ENCODE peak calls at places on chromosome 5, in six cellular contexts. X, V, J, R, Q and L are unnamed samples.

GRCh38 chr5:170552486-170553122 is 48.8 kb downstream of the KCNIP1 start:
- DNase-seq in V (peak; percentile 90), X (peak; percentile 42), Q (peak; percentile 78), R (peak; percentile 5), J (no peak), L (no peak)

GRCh38 chr5:165630211-165630866 is 2124.9 kb downstream of the MAT2B start:
- DNase-seq in J (peak; percentile 61), Q (peak; percentile 82), V (no peak), R (no peak), X (peak; percentile 9), L (peak; percentile 5)

GRCh38 chr5:93519737-93520136 is 61.3 kb downstream of the NR2F1-AS1 start:
- DNase-seq in Q (no peak), V (no peak), J (no peak), R (no peak), X (no peak), L (no peak)

GRCh38 chr5:75720882-75721281 is 3.6 kb upstream of the POC5 start:
- DNase-seq in R (no peak), V (no peak), Q (no peak), J (no peak), X (no peak), L (no peak)

GRCh38 chr5:4640793-4641192 is 499.3 kb upstream of the ADAMTS16 start:
- DNase-seq in R (no peak), J (no peak), Q (peak; percentile 72), X (no peak), V (no peak), L (no peak)

GRCh38 chr5:142697356-142697807 is 11.5 kb upstream of the FGF1 start:
- DNase-seq in J (no peak), X (no peak), V (no peak), R (no peak), Q (no peak), L (no peak)

GRCh38 chr5:56490971-56491468 is 257.9 kb upstream of the ANKRD55 start:
- DNase-seq in V (no peak), J (peak; percentile 24), X (no peak), R (no peak), Q (no peak), L (no peak)

GRCh38 chr5:113087994-113088519 is 111.5 kb downstream of the DCP2 start:
- DNase-seq in J (no peak), Q (no peak), X (no peak), R (no peak), V (no peak), L (no peak)

GRCh38 chr5:100232730-100233129 is 302.4 kb upstream of the FAM174A start:
- DNase-seq in X (no peak), J (no peak), Q (no peak), V (no peak), R (no peak), L (peak; percentile 37)